ENCODE peak calls at places on chromosomes 3 and 15, in five cellular contexts. S is astrocyte, H is endothelial cell of umbilical vein, T is fibroblast of lung, Q is OCI-LY7. R is an unnamed sample.
A peak's percentile ranks its signal among the peaks of the same experiment; 100 is the strongest.

GRCh38 chr15:98648654-98649537 is 557 bp downstream of the IGF1R start:
- DNase-seq in Q (peak; percentile 71), T (peak; percentile 65), S (peak; percentile 26), H (peak; percentile 52), R (peak; percentile 93)

GRCh38 chr15:59303641-59304433 is 68.8 kb downstream of the MYO1E start:
- DNase-seq in T (peak; percentile 51), S (peak; percentile 55), Q (no peak), H (no peak), R (no peak)

GRCh38 chr15:22236469-22236868 is 156.1 kb downstream of the OR4M2 start:
- DNase-seq in Q (no peak), S (no peak), H (no peak), T (no peak), R (no peak)

GRCh38 chr3:196813903-196814302 is 53.8 kb upstream of the SENP5 start:
- DNase-seq in H (peak; percentile 56), T (peak; percentile 20), S (peak; percentile 63), Q (no peak), R (no peak)

GRCh38 chr15:37967788-37968187 is 33.3 kb downstream of the TMCO5A start:
- DNase-seq in S (no peak), H (no peak), Q (no peak), T (no peak), R (no peak)

GRCh38 chr3:177385831-177386301 is 188.6 kb upstream of the TBL1XR1 start:
- DNase-seq in H (peak; percentile 5), Q (no peak), T (peak; percentile 54), S (peak; percentile 39), R (no peak)

GRCh38 chr3:16533928-16534913 is 20.7 kb upstream of the RFTN1 start:
- DNase-seq in T (peak; percentile 35), H (no peak), S (no peak), Q (no peak), R (peak; percentile 57)

GRCh38 chr15:46577767-46578166 is 942.9 kb downstream of the SQOR start:
- DNase-seq in T (no peak), Q (no peak), S (no peak), H (no peak), R (no peak)

GRCh38 chr3:4908066-4908768 is 71.0 kb upstream of the BHLHE40 start:
- DNase-seq in T (peak; percentile 3), H (no peak), Q (no peak), S (no peak), R (no peak)

GRCh38 chr15:52483712-52484111 is 45.0 kb downstream of the MYO5A start:
- DNase-seq in S (peak; percentile 73), T (peak; percentile 44), Q (no peak), H (peak; percentile 98), R (no peak)

GRCh38 chr3:152574461-152575079 is 260.4 kb upstream of the P2RY1 start:
- DNase-seq in H (peak; percentile 78), S (peak; percentile 25), Q (peak; percentile 35), T (peak; percentile 75), R (peak; percentile 50)

GRCh38 chr3:192841428-192841827 is 76.2 kb downstream of the MB21D2 start:
- DNase-seq in H (no peak), T (no peak), S (no peak), Q (no peak), R (no peak)

GRCh38 chr3:179149951-179150350 is 1.8 kb downstream of the PIK3CA start:
- DNase-seq in H (no peak), S (no peak), Q (no peak), T (peak; percentile 15), R (no peak)

GRCh38 chr3:163622384-163622783 is 1455.9 kb downstream of the SI start:
- DNase-seq in T (peak; percentile 1), Q (no peak), S (no peak), H (no peak), R (peak; percentile 81)

DNA sequence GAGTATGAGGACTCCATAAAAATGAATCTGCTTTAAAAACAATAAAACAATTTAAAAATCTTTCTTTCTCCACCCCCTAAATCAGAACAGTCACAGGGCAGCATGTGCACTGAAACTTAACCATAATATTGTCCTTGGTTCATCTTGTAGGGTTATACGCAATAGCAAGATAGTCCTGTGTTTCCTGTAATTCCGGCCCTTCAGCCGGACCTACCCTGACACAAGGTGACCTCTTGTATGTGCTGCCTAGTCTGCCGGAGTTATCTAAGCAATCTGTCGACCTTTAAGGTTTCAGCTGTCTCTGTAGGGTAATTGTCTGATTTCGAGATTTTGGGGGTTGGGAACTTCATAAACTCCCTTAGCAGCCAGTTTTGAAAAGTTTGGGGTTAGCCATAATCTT is 99.9 kb downstream of the DHX36 start:
- DNase-seq in Q (no peak), S (no peak), H (peak; percentile 30), T (no peak), R (no peak)
- H3K4me2 ChIP-seq in Q (no peak overlapping the region), S (no peak overlapping the region), H (peak overlapping the region; percentile 24), T (no peak overlapping the region), R (no peak overlapping the region)

GRCh38 chr15:64044315-64045105 is 1.8 kb downstream of the DAPK2 start:
- DNase-seq in Q (peak; percentile 76), T (no peak), H (no peak), S (no peak), R (no peak)
- H3K4me2 ChIP-seq in Q (peak overlapping the region; percentile 48), T (no peak overlapping the region), H (no peak overlapping the region), S (no peak overlapping the region), R (no peak overlapping the region)

GRCh38 chr3:23763040-23763477 is 42.7 kb upstream of the UBE2E1 start:
- DNase-seq in T (peak; percentile 62), S (peak; percentile 47), H (peak; percentile 19), Q (peak; percentile 49), R (peak; percentile 37)
- H3K4me2 ChIP-seq in T (peak overlapping the region; percentile 77), S (peak overlapping the region; percentile 72), H (peak overlapping the region; percentile 8), Q (peak overlapping the region; percentile 66), R (peak overlapping the region; percentile 17)

GRCh38 chr15:85477061-85477460 is 96.7 kb downstream of the AKAP13 start:
- DNase-seq in S (no peak), Q (no peak), H (no peak), T (no peak), R (no peak)

GRCh38 chr15:85475317-85475701 is 94.9 kb downstream of the AKAP13 start:
- DNase-seq in H (peak; percentile 63), Q (peak; percentile 85), T (no peak), S (no peak), R (no peak)

GRCh38 chr15:85477730-85478129 is 97.3 kb downstream of the AKAP13 start:
- DNase-seq in Q (no peak), T (peak; percentile 63), H (peak; percentile 55), S (peak; percentile 67), R (no peak)

GRCh38 chr15:85474700-85475316 is 94.4 kb downstream of the AKAP13 start:
- DNase-seq in S (no peak), T (no peak), H (no peak), Q (peak; percentile 76), R (no peak)

DNA sequence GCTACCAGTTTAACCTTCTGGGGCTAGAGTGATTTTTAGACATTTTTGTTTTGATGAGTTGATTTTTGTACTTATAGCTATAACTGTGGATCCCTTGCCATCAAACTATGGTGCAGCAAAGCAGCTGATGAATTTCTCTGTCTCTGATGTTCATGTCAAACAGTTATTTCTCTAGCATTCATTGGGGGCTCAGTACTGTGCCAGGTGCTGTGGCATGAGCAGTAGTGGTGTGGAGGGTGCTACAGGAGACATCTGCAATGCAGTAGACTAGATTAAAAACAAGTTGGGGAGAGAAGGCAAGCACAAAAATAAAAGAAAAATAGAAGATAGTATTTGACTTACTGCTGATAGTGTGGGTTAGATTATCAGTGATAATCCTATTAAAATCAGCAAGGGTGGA is 95.3 kb downstream of the AKAP13 start:
- DNase-seq in T (no peak), S (no peak), H (no peak), Q (peak; percentile 57), R (no peak)
- H3K4me2 ChIP-seq in T (no peak overlapping the region), S (no peak overlapping the region), H (no peak overlapping the region), Q (peak overlapping the region; percentile 72), R (no peak overlapping the region)

GRCh38 chr15:67979281-67979680 is 74.8 kb upstream of the PIAS1 start:
- DNase-seq in S (no peak), Q (no peak), T (no peak), H (no peak), R (no peak)
- H3K4me2 ChIP-seq in S (no peak overlapping the region), Q (no peak overlapping the region), T (no peak overlapping the region), H (no peak overlapping the region), R (no peak overlapping the region)

DNA sequence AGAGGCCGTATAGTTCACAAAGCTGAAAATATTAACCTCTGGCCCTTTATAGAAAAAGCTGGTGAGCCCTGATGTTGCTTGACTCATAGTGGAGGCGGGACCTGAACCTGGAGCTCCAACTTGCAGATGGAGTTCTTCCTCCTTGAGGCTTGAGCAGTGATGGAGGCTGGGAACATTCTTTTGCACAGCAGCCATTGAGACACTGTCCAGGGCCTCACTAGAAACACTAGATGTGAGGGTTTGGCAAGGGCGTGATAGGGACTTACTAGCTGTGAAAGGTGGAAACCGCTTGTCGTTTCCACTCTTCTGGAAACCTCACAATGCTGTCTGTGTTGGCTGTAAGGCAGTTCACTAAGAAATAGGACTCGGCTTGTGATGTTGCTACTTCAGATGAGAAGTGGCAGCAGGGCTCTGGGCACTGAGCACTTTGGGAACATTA is 12.5 kb downstream of the SMAD6 start:
- DNase-seq in Q (no peak), T (peak; percentile 60), S (peak; percentile 39), H (peak; percentile 34), R (peak; percentile 14)
- H3K4me2 ChIP-seq in Q (peak overlapping the region; percentile 88), T (no peak overlapping the region), S (peak overlapping the region; percentile 21), H (peak overlapping the region; percentile 8), R (peak overlapping the region; percentile 48)

GRCh38 chr15:41825572-41826535 is 2.0 kb upstream of the JMJD7 start:
- DNase-seq in T (no peak), H (no peak), S (no peak), Q (no peak), R (peak; percentile 48)

GRCh38 chr15:41827290-41827879 is 507 bp upstream of the JMJD7 start:
- DNase-seq in Q (peak; percentile 26), H (peak; percentile 9), T (no peak), S (no peak), R (peak; percentile 56)

GRCh38 chr15:41828747-41829270 is 917 bp downstream of the JMJD7 start:
- DNase-seq in T (no peak), H (peak; percentile 55), Q (no peak), S (peak; percentile 18), R (no peak)

GRCh38 chr15:41829959-41830646 is 2.2 kb downstream of the JMJD7 start:
- DNase-seq in T (no peak), H (no peak), S (no peak), Q (no peak), R (no peak)

GRCh38 chr15:41827880-41828746 is at the start of gene JMJD7:
- DNase-seq in Q (peak; percentile 89), H (peak; percentile 88), T (peak; percentile 83), S (peak; percentile 61), R (peak; percentile 96)
- H3K4me2 ChIP-seq in Q (peak within 1 kb of the TSS; percentile 89), H (peak within 1 kb of the TSS; percentile 70), T (peak within 1 kb of the TSS; percentile 88), S (peak within 1 kb of the TSS; percentile 84), R (peak within 1 kb of the TSS; percentile 99)